ENCODE peak calls at places on chromosomes 13 and 19, in five cellular contexts. D is PC-9, Y is B cell, H is astrocyte of the cerebellum, O is nephron progenitor cell. X is an unnamed sample.

GRCh38 chr13:34731486-34731885 is 210.6 kb upstream of the NBEA start:
- DNase-seq in Y (no peak), D (no peak), O (no peak), H (no peak), X (no peak)

GRCh38 chr19:41960973-41961372 is 1.9 kb upstream of the RABAC1 start:
- DNase-seq in H (no peak), Y (no peak), O (no peak), D (no peak), X (no peak)

GRCh38 chr19:51166846-51167490 is 24.9 kb downstream of the SIGLEC7 start:
- DNase-seq in H (no peak), Y (no peak), D (no peak), O (no peak), X (no peak)

GRCh38 chr19:55443045-55443823 is at the start of gene SHISA7:
- DNase-seq in O (no peak), H (no peak), Y (no peak), D (no peak), X (no peak)

GRCh38 chr13:93309886-93310520 is 83.4 kb downstream of the GPC6 start:
- DNase-seq in O (no peak), H (peak; percentile 57), D (no peak), Y (no peak), X (no peak)

GRCh38 chr19:13633109-13633508 is 126.8 kb upstream of the CACNA1A start:
- DNase-seq in H (no peak), D (no peak), Y (no peak), O (peak; percentile 41), X (no peak)

GRCh38 chr19:3142292-3142670 is 6.4 kb downstream of the GNA15 start:
- DNase-seq in O (no peak), Y (no peak), H (no peak), D (peak; percentile 68), X (no peak)

GRCh38 chr19:40467007-40467565 is 285 bp downstream of the SPTBN4 start:
- DNase-seq in O (peak; percentile 44), D (no peak), H (no peak), Y (peak; percentile 42), X (peak; percentile 50)

GRCh38 chr19:39078436-39079200 is 5.5 kb upstream of the ACP7 start:
- DNase-seq in Y (no peak), D (peak; percentile 98), H (peak; percentile 97), O (no peak), X (no peak)

GRCh38 chr19:850221-850978 is 1.7 kb upstream of the ELANE start:
- DNase-seq in D (peak; percentile 53), Y (no peak), H (peak; percentile 83), O (no peak), X (no peak)

GRCh38 chr13:94246495-94246894 is 233.0 kb downstream of the DCT start:
- DNase-seq in D (no peak), O (no peak), H (no peak), Y (no peak), X (no peak)

GRCh38 chr13:47764817-47765216 is 236.3 kb downstream of the SUCLA2 start:
- DNase-seq in O (no peak), D (no peak), Y (no peak), H (no peak), X (no peak)

GRCh38 chr19:52946322-52947310 is 16.1 kb downstream of the ZNF816 start:
- DNase-seq in D (no peak), O (peak; percentile 43), H (no peak), Y (peak; percentile 25), X (no peak)

GRCh38 chr13:78182813-78183212 is 264.2 kb upstream of the EDNRB start:
- DNase-seq in O (no peak), Y (no peak), H (no peak), D (no peak), X (no peak)

GRCh38 chr13:111339366-111340143 is 19.1 kb downstream of the TEX29 start:
- DNase-seq in H (no peak), O (no peak), Y (no peak), D (no peak), X (no peak)

GRCh38 chr19:16566161-16566560 is 6.1 kb downstream of the SLC35E1 start:
- DNase-seq in H (no peak), O (no peak), D (no peak), Y (peak; percentile 63), X (no peak)

GRCh38 chr13:77298403-77298802 is 28.5 kb downstream of the MYCBP2 start:
- DNase-seq in D (no peak), H (no peak), O (no peak), Y (peak; percentile 42), X (peak; percentile 19)

GRCh38 chr13:27403727-27404385 is 20.6 kb upstream of the GTF3A start:
- DNase-seq in O (peak; percentile 25), D (no peak), Y (no peak), H (no peak), X (no peak)

GRCh38 chr19:57769345-57770131 is at the start of gene ZNF586:
- DNase-seq in Y (peak; percentile 89), O (peak; percentile 83), D (peak; percentile 90), H (peak; percentile 86), X (peak; percentile 95)

GRCh38 chr19:3094638-3095374 is 644 bp downstream of the GNA11 start:
- DNase-seq in O (peak; percentile 46), D (no peak), H (no peak), Y (peak; percentile 75), X (peak; percentile 71)

DNA sequence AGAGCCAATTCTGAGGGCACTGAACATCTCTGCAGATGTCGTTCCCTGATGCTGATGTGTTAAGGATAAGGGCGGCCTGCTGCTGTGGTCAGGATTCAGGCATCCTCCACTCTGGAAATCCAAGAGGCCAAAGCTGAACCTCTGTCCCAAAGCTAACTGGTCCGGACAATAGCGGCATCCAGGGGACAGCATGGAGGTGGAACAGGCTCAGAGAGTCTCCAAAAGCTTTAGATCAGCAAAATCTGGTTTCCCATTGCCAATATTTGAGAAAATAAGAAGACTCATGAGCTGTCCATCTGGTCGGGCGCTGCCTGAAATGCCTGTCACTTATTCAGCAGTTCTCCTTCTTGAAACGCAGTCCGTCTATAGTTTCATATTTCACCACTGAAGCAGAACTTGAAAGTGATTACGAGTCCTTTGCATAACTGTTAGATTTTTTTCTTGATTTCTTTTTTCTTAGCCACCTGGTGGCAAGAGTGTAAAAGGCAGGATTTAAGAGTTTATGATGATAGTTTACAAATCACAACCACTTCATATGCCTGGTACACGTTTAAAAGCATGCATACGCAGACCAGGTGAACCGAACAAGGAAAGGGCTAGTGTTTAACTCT is 45.9 kb downstream of the GGACT start:
- DNase-seq in D (peak; percentile 66), O (no peak), Y (peak; percentile 44), H (peak; percentile 45), X (peak; percentile 79)
- TF ChIP-seq CTCF in D (peak; percentile 75), O (peak; percentile 46), Y (peak; percentile 63), H (peak; percentile 53), X (peak; percentile 44)

GRCh38 chr13:49322702-49323101 is 75.0 kb downstream of the CDADC1 start:
- DNase-seq in Y (no peak), H (no peak), O (no peak), D (no peak), X (no peak)
- TF ChIP-seq CTCF in Y (no peak), H (no peak), O (no peak), D (no peak), X (no peak)

GRCh38 chr19:4208385-4209094 is 20.8 kb upstream of the EBI3 start:
- DNase-seq in H (no peak), D (peak; percentile 74), Y (no peak), O (no peak), X (peak; percentile 56)
- TF ChIP-seq CTCF in H (peak; percentile 46), D (peak; percentile 72), Y (no peak), O (no peak), X (peak; percentile 73)

GRCh38 chr19:49929121-49929610 is at the start of the genes ATF5 and NUP62:
- DNase-seq in H (no peak), O (peak; percentile 94), Y (peak; percentile 95), D (peak; percentile 67), X (peak; percentile 97)

GRCh38 chr19:49930483-49931011 is 1.2 kb upstream of the NUP62 start:
- DNase-seq in Y (peak; percentile 57), D (no peak), O (peak; percentile 29), H (no peak), X (no peak)

GRCh38 chr19:49931293-49932040 is 2.2 kb upstream of the NUP62 start:
- DNase-seq in Y (no peak), O (no peak), D (no peak), H (no peak), X (no peak)

GRCh38 chr19:49927526-49928264 is 1.3 kb upstream of the ATF5 start:
- DNase-seq in H (no peak), D (no peak), Y (no peak), O (no peak), X (no peak)

DNA sequence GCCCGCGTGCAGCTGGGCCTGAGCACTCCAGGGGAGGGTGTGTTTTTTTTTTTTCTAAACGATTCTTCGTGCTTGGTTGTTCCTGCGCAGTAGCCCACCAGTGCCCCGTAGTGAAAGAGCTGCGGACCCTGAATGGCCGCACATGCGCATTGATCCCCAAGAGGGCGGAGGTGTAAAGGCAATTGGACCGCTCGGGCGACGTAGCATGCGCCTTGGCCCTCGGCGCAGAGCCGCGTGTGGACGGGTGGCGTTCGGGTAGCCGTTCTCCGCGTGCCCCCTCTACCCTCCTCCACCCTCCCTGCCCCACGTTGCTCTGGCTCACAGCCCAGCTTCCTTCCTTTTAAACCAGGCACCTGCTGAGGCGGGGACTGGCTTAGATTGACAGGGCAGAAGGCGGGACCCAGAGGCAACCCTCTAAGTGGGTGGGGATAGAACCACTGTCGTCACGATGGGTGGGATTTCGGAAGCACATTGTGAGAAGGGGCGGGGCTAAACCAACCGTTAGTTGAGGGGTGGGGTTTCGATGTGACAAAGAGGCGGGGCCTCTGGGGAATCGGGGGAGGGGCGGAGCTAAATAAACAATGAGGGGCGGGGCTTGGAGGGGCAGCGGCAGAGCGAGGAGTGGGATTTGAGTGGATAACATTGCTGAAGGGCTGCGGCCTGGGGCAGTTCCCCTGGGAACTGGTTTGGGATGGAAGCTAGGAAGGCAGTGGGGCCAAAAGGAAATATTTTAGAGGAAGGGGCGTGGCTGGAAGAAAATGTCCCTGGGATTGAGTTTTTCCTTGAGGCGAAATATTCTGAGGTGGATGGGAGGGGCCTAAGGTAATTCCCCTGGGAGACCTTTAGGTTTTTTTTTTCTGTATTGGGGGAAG is 543 bp upstream of the NUP62 start:
- DNase-seq in D (peak; percentile 80), H (peak; percentile 91), Y (peak; percentile 96), O (peak; percentile 95), X (peak; percentile 99)
- TF ChIP-seq CTCF in D (peak; percentile 6), H (no peak), Y (no peak), O (no peak), X (no peak)

GRCh38 chr13:63092461-63092860 is 1676.8 kb upstream of the PCDH20 start:
- DNase-seq in H (peak; percentile 22), O (no peak), Y (no peak), D (no peak), X (no peak)
- TF ChIP-seq CTCF in H (no peak), O (no peak), Y (no peak), D (no peak), X (no peak)

X was measured in GM13977.